ENCODE peak calls at places on chromosome 11, in seven cellular contexts. D, A, H, N, P, Z and F are unnamed samples.

GRCh38 chr11:3781423-3781822 is 15.9 kb downstream of the NUP98 start:
- DNase-seq in D (peak), A (peak), H (peak), N (no peak), P (no peak), Z (no peak), F (peak)

GRCh38 chr11:80593981-80594380 is 1153.2 kb upstream of the TENM4 start:
- DNase-seq in D (no peak), A (peak), H (no peak), N (no peak), P (no peak), Z (peak), F (peak)

GRCh38 chr11:119854521-119854920 is 125.5 kb upstream of the NECTIN1 start:
- DNase-seq in D (no peak), A (no peak), H (no peak), N (no peak), P (no peak), Z (peak), F (no peak)

GRCh38 chr11:1126491-1126926 is 31.2 kb upstream of the MUC5AC start:
- DNase-seq in D (no peak), A (no peak), H (no peak), N (peak), P (no peak), Z (peak), F (no peak)

GRCh38 chr11:92325416-92325815 is 100.8 kb downstream of the FAT3 start:
- DNase-seq in D (no peak), A (no peak), H (no peak), N (no peak), P (no peak), Z (no peak), F (no peak)

GRCh38 chr11:74957937-74958629 is 9.0 kb downstream of the SPCS2 start:
- DNase-seq in D (no peak), A (no peak), H (no peak), N (no peak), P (no peak), Z (no peak), F (no peak)

GRCh38 chr11:7495997-7496545 is 10.8 kb downstream of the OLFML1 start:
- DNase-seq in D (no peak), A (no peak), H (no peak), N (peak), P (no peak), Z (no peak), F (no peak)

GRCh38 chr11:92886243-92886905 is 83.1 kb upstream of the MTNR1B start:
- DNase-seq in D (peak), A (peak), H (peak), N (peak), P (peak), Z (no peak), F (peak)

GRCh38 chr11:11582261-11582701 is 39.5 kb downstream of the GALNT18 start:
- DNase-seq in D (no peak), A (no peak), H (no peak), N (no peak), P (no peak), Z (peak), F (peak)

GRCh38 chr11:32279672-32280071 is 155.7 kb downstream of the WT1 start:
- DNase-seq in D (no peak), A (no peak), H (no peak), N (no peak), P (no peak), Z (no peak), F (no peak)

GRCh38 chr11:47389577-47390072 is 11.3 kb upstream of the SPI1 start:
- DNase-seq in D (no peak), A (no peak), H (no peak), N (no peak), P (no peak), Z (peak), F (no peak)

GRCh38 chr11:99803501-99803900 is 782.8 kb downstream of the CNTN5 start:
- DNase-seq in D (no peak), A (no peak), H (no peak), N (no peak), P (no peak), Z (no peak), F (no peak)

GRCh38 chr11:35658028-35658948 is 4.3 kb upstream of the TRIM44 start:
- DNase-seq in D (no peak), A (no peak), H (no peak), N (no peak), P (no peak), Z (no peak), F (no peak)

GRCh38 chr11:117678651-117679407 is 118.2 kb downstream of the DSCAML1 start:
- DNase-seq in D (no peak), A (no peak), H (no peak), N (no peak), P (no peak), Z (peak), F (no peak)

GRCh38 chr11:69104856-69105395 is 50.8 kb upstream of the SMIM38 start:
- DNase-seq in D (no peak), A (no peak), H (no peak), N (no peak), P (no peak), Z (no peak), F (no peak)